ENCODE peak calls at places on chromosomes 7 and 10, in nine cellular contexts. One of them, this sample, is unnamed.

GRCh38 chr7:5780801-5781496 is 514 bp downstream of the RNF216 start:
- DNase-seq in A549: no peak
- DNase-seq in tibial nerve: peak
- DNase-seq in esophagus muscularis mucosa: no peak
- DNase-seq in lower leg skin: no peak
- DNase-seq in sigmoid colon: peak
- DNase-seq in HCT116: no peak
- DNase-seq in spleen: peak
- DNase-seq in stomach: peak
- DNase-seq in this sample: peak

GRCh38 chr7:9028012-9028411 is 594.6 kb downstream of the NXPH1 start:
- DNase-seq in A549: no peak
- DNase-seq in tibial nerve: no peak
- DNase-seq in esophagus muscularis mucosa: no peak
- DNase-seq in lower leg skin: no peak
- DNase-seq in sigmoid colon: no peak
- DNase-seq in HCT116: no peak
- DNase-seq in spleen: no peak
- DNase-seq in stomach: no peak
- DNase-seq in this sample: no peak

GRCh38 chr7:148983220-148984146 is 44.8 kb downstream of the PDIA4 start:
- DNase-seq in A549: peak
- DNase-seq in tibial nerve: peak
- DNase-seq in esophagus muscularis mucosa: no peak
- DNase-seq in lower leg skin: no peak
- DNase-seq in sigmoid colon: no peak
- DNase-seq in HCT116: peak
- DNase-seq in spleen: peak
- DNase-seq in stomach: peak
- DNase-seq in this sample: peak

GRCh38 chr7:143367972-143368371 is 5.5 kb upstream of the FAM131B start:
- DNase-seq in A549: no peak
- DNase-seq in tibial nerve: no peak
- DNase-seq in esophagus muscularis mucosa: no peak
- DNase-seq in lower leg skin: no peak
- DNase-seq in sigmoid colon: peak
- DNase-seq in HCT116: peak
- DNase-seq in spleen: no peak
- DNase-seq in stomach: peak
- DNase-seq in this sample: peak

GRCh38 chr7:44738031-44738730 is 10.5 kb upstream of the ZMIZ2 start:
- DNase-seq in A549: no peak
- DNase-seq in tibial nerve: no peak
- DNase-seq in esophagus muscularis mucosa: no peak
- DNase-seq in lower leg skin: no peak
- DNase-seq in sigmoid colon: no peak
- DNase-seq in HCT116: no peak
- DNase-seq in spleen: peak
- DNase-seq in stomach: no peak
- DNase-seq in this sample: no peak

GRCh38 chr10:44258460-44259089 is 126.3 kb downstream of the CXCL12 start:
- DNase-seq in A549: no peak
- DNase-seq in tibial nerve: no peak
- DNase-seq in esophagus muscularis mucosa: peak
- DNase-seq in lower leg skin: no peak
- DNase-seq in sigmoid colon: no peak
- DNase-seq in HCT116: no peak
- DNase-seq in spleen: no peak
- DNase-seq in stomach: no peak
- DNase-seq in this sample: no peak

GRCh38 chr10:84140036-84140379 is 699 bp downstream of the GHITM start:
- DNase-seq in A549: no peak
- DNase-seq in tibial nerve: peak
- DNase-seq in esophagus muscularis mucosa: no peak
- DNase-seq in lower leg skin: no peak
- DNase-seq in sigmoid colon: no peak
- DNase-seq in HCT116: no peak
- DNase-seq in spleen: peak
- DNase-seq in stomach: no peak
- DNase-seq in this sample: no peak

GRCh38 chr10:48287417-48288391 is 13.2 kb upstream of the FRMPD2 start:
- DNase-seq in A549: no peak
- DNase-seq in tibial nerve: no peak
- DNase-seq in esophagus muscularis mucosa: no peak
- DNase-seq in lower leg skin: peak
- DNase-seq in sigmoid colon: no peak
- DNase-seq in HCT116: no peak
- DNase-seq in spleen: no peak
- DNase-seq in stomach: peak
- DNase-seq in this sample: no peak

GRCh38 chr10:112949875-112950507 is at the start of gene TCF7L2:
- DNase-seq in A549: peak
- DNase-seq in tibial nerve: peak
- DNase-seq in esophagus muscularis mucosa: peak
- DNase-seq in lower leg skin: peak
- DNase-seq in sigmoid colon: peak
- DNase-seq in HCT116: peak
- DNase-seq in spleen: peak
- DNase-seq in stomach: peak
- DNase-seq in this sample: peak

GRCh38 chr7:120925392-120925791 is 25.2 kb upstream of the ING3 start:
- DNase-seq in A549: no peak
- DNase-seq in tibial nerve: no peak
- DNase-seq in esophagus muscularis mucosa: no peak
- DNase-seq in lower leg skin: no peak
- DNase-seq in sigmoid colon: no peak
- DNase-seq in HCT116: no peak
- DNase-seq in spleen: no peak
- DNase-seq in stomach: no peak
- DNase-seq in this sample: no peak

GRCh38 chr7:99752354-99752753 is 17.4 kb upstream of the CYP3A7 start:
- DNase-seq in A549: no peak
- DNase-seq in tibial nerve: no peak
- DNase-seq in esophagus muscularis mucosa: peak
- DNase-seq in lower leg skin: no peak
- DNase-seq in sigmoid colon: no peak
- DNase-seq in HCT116: no peak
- DNase-seq in spleen: no peak
- DNase-seq in stomach: peak
- DNase-seq in this sample: no peak
- TF ChIP-seq POLR2A in A549: no peak
- TF ChIP-seq POLR2A in tibial nerve: no peak
- TF ChIP-seq POLR2A in esophagus muscularis mucosa: no peak
- TF ChIP-seq POLR2A in lower leg skin: no peak
- TF ChIP-seq POLR2A in sigmoid colon: no peak
- TF ChIP-seq POLR2A in HCT116: no peak
- TF ChIP-seq POLR2A in spleen: no peak
- TF ChIP-seq POLR2A in stomach: no peak
- TF ChIP-seq POLR2A in this sample: no peak

DNA sequence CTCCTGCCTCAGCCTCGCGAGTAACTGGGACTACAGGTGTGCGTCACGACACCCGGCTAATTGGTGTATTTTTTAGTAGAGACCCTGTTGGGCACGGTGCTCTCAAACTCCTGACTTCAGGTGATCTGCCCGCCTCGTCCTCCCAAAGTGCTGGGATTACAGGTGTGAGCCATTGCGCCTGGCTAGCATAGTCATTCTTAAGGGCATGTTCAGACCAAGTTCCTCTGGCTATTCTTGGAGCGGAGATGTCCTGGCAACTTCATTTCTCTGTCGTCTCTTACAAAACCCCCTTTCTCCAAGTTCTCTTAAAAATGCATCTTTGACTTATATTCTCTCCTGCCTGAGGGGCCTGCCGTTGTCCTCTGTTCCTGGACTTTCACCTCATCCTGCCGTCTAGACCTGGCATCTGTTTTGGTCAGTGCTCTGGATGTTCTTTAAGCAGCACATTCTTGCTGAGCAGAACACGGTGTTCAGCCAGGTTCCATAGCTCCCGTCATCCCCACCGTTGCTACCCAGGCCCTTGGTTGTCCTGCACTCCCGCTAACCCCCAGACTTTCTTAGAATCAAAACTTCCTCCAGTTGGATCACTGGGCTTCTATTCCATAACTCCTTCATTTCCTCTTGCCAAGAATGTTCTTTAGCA is 509.9 kb upstream of the GALNT17 start:
- DNase-seq in A549: no peak
- DNase-seq in tibial nerve: no peak
- DNase-seq in esophagus muscularis mucosa: no peak
- DNase-seq in lower leg skin: no peak
- DNase-seq in sigmoid colon: no peak
- DNase-seq in HCT116: no peak
- DNase-seq in spleen: no peak
- DNase-seq in stomach: no peak
- DNase-seq in this sample: no peak
- TF ChIP-seq POLR2A in A549: no peak
- TF ChIP-seq POLR2A in tibial nerve: no peak
- TF ChIP-seq POLR2A in esophagus muscularis mucosa: no peak
- TF ChIP-seq POLR2A in lower leg skin: no peak
- TF ChIP-seq POLR2A in sigmoid colon: no peak
- TF ChIP-seq POLR2A in HCT116: no peak
- TF ChIP-seq POLR2A in spleen: no peak
- TF ChIP-seq POLR2A in stomach: no peak
- TF ChIP-seq POLR2A in this sample: no peak

GRCh38 chr10:101063162-101063525 is 1.4 kb downstream of the KAZALD1 start:
- DNase-seq in A549: no peak
- DNase-seq in tibial nerve: no peak
- DNase-seq in esophagus muscularis mucosa: no peak
- DNase-seq in lower leg skin: no peak
- DNase-seq in sigmoid colon: no peak
- DNase-seq in HCT116: no peak
- DNase-seq in spleen: no peak
- DNase-seq in stomach: no peak
- DNase-seq in this sample: no peak

GRCh38 chr10:101062231-101063161 is 707 bp downstream of the KAZALD1 start:
- DNase-seq in A549: peak
- DNase-seq in tibial nerve: peak
- DNase-seq in esophagus muscularis mucosa: no peak
- DNase-seq in lower leg skin: no peak
- DNase-seq in sigmoid colon: peak
- DNase-seq in HCT116: no peak
- DNase-seq in spleen: peak
- DNase-seq in stomach: peak
- DNase-seq in this sample: no peak

GRCh38 chr10:101060036-101060950 is 1.5 kb upstream of the KAZALD1 start:
- DNase-seq in A549: peak
- DNase-seq in tibial nerve: peak
- DNase-seq in esophagus muscularis mucosa: peak
- DNase-seq in lower leg skin: peak
- DNase-seq in sigmoid colon: peak
- DNase-seq in HCT116: peak
- DNase-seq in spleen: peak
- DNase-seq in stomach: peak
- DNase-seq in this sample: peak

GRCh38 chr10:101061814-101062230 is at the start of gene KAZALD1:
- DNase-seq in A549: no peak
- DNase-seq in tibial nerve: no peak
- DNase-seq in esophagus muscularis mucosa: no peak
- DNase-seq in lower leg skin: no peak
- DNase-seq in sigmoid colon: no peak
- DNase-seq in HCT116: no peak
- DNase-seq in spleen: peak
- DNase-seq in stomach: no peak
- DNase-seq in this sample: no peak

GRCh38 chr10:101060951-101061813 is 607 bp upstream of the KAZALD1 start:
- DNase-seq in A549: peak
- DNase-seq in tibial nerve: peak
- DNase-seq in esophagus muscularis mucosa: no peak
- DNase-seq in lower leg skin: peak
- DNase-seq in sigmoid colon: peak
- DNase-seq in HCT116: peak
- DNase-seq in spleen: peak
- DNase-seq in stomach: peak
- DNase-seq in this sample: peak
- TF ChIP-seq POLR2A in A549: peak
- TF ChIP-seq POLR2A in tibial nerve: no peak
- TF ChIP-seq POLR2A in esophagus muscularis mucosa: no peak
- TF ChIP-seq POLR2A in lower leg skin: no peak
- TF ChIP-seq POLR2A in sigmoid colon: no peak
- TF ChIP-seq POLR2A in HCT116: peak
- TF ChIP-seq POLR2A in spleen: peak
- TF ChIP-seq POLR2A in stomach: peak
- TF ChIP-seq POLR2A in this sample: peak

GRCh38 chr10:78039743-78040142 is 6.1 kb downstream of the RPS24 start:
- DNase-seq in A549: no peak
- DNase-seq in tibial nerve: no peak
- DNase-seq in esophagus muscularis mucosa: no peak
- DNase-seq in lower leg skin: no peak
- DNase-seq in sigmoid colon: no peak
- DNase-seq in HCT116: no peak
- DNase-seq in spleen: no peak
- DNase-seq in stomach: no peak
- DNase-seq in this sample: no peak

GRCh38 chr10:78038105-78038504 is 4.4 kb downstream of the RPS24 start:
- DNase-seq in A549: no peak
- DNase-seq in tibial nerve: no peak
- DNase-seq in esophagus muscularis mucosa: no peak
- DNase-seq in lower leg skin: no peak
- DNase-seq in sigmoid colon: no peak
- DNase-seq in HCT116: no peak
- DNase-seq in spleen: no peak
- DNase-seq in stomach: no peak
- DNase-seq in this sample: no peak

GRCh38 chr10:78041170-78042057 is 7.8 kb downstream of the RPS24 start:
- DNase-seq in A549: no peak
- DNase-seq in tibial nerve: no peak
- DNase-seq in esophagus muscularis mucosa: no peak
- DNase-seq in lower leg skin: no peak
- DNase-seq in sigmoid colon: no peak
- DNase-seq in HCT116: no peak
- DNase-seq in spleen: no peak
- DNase-seq in stomach: no peak
- DNase-seq in this sample: no peak

GRCh38 chr10:78035933-78036583 is 2.4 kb downstream of the RPS24 start:
- DNase-seq in A549: no peak
- DNase-seq in tibial nerve: no peak
- DNase-seq in esophagus muscularis mucosa: no peak
- DNase-seq in lower leg skin: no peak
- DNase-seq in sigmoid colon: no peak
- DNase-seq in HCT116: no peak
- DNase-seq in spleen: no peak
- DNase-seq in stomach: no peak
- DNase-seq in this sample: no peak

DNA sequence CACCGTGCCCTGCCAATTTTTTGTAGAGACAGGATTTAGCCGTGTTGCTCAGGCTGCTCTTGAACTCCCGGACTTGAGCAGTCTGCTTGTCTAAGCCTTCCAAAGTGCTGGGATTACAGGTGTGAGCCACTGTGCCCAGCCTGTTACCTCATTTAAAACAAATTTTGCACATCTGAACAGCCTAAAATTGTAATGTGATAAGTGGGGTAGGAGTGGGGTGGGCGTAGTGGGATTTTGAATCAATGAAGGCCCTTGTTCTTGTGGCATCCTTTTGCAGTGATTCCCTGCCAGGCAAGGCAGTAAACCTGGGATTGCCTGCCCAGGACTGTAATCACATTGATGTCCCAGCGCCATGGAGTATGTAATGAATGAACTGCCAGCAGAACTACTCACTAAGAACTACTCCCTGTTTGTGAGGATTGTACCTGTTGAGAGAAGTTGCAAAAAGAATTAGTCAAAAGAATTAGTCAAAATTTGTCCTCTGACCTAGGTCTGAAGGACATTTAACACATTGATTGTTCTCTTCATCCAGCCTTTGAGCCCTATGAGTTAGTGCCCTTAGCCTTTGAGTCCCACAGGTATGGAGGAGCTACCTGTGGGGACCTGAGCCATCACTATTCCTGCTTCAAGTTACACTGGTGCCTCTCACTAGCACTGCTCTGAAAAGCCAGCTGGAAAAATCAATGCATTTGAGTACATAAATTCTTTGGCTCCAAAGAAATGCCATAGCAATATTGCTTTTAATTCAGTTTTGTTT is 5.3 kb downstream of the RPS24 start:
- DNase-seq in A549: no peak
- DNase-seq in tibial nerve: no peak
- DNase-seq in esophagus muscularis mucosa: no peak
- DNase-seq in lower leg skin: no peak
- DNase-seq in sigmoid colon: no peak
- DNase-seq in HCT116: no peak
- DNase-seq in spleen: no peak
- DNase-seq in stomach: no peak
- DNase-seq in this sample: no peak
- TF ChIP-seq POLR2A in A549: no peak
- TF ChIP-seq POLR2A in tibial nerve: no peak
- TF ChIP-seq POLR2A in esophagus muscularis mucosa: no peak
- TF ChIP-seq POLR2A in lower leg skin: no peak
- TF ChIP-seq POLR2A in sigmoid colon: no peak
- TF ChIP-seq POLR2A in HCT116: no peak
- TF ChIP-seq POLR2A in spleen: no peak
- TF ChIP-seq POLR2A in stomach: no peak
- TF ChIP-seq POLR2A in this sample: no peak

This sample was measured in H54.